ENCODE peak calls at places on chromosomes 16 and 17, in seven cellular contexts. Z is cardiac muscle cell, R is breast epithelium, I is HCT116, Q is left ventricle myocardium inferior, Y is esophagus squamous epithelium, C is tibial nerve. U is an unnamed sample. For H3K4me1, the result is how much of the 10 kb centered on the place peaks cover.

GRCh38 chr17:82120148-82120547 is 22.1 kb upstream of the FASN start:
- DNase-seq in Z (no peak), R (no peak), I (no peak), Q (no peak), Y (no peak), C (no peak), U (peak)

GRCh38 chr17:3843935-3844516 is 2.0 kb downstream of the NCBP3 start:
- DNase-seq in Z (peak), R (no peak), I (peak), Q (no peak), Y (no peak), C (no peak), U (peak)

GRCh38 chr16:4506450-4506849 is 30.3 kb downstream of the HMOX2 start:
- DNase-seq in Z (peak), R (no peak), I (peak), Q (no peak), Y (no peak), C (no peak), U (no peak)

GRCh38 chr16:8600144-8600856 is 10.0 kb upstream of the TMEM114 start:
- DNase-seq in Z (no peak), R (no peak), I (no peak), Q (no peak), Y (no peak), C (no peak), U (no peak)

GRCh38 chr16:66740533-66740932 is 10.9 kb downstream of the DYNC1LI2 start:
- DNase-seq in Z (no peak), R (no peak), I (no peak), Q (no peak), Y (no peak), C (no peak), U (no peak)

GRCh38 chr17:45147102-45147580 is 1.1 kb upstream of the HEXIM1 start:
- DNase-seq in Z (peak), R (peak), I (no peak), Q (no peak), Y (no peak), C (peak), U (peak)

GRCh38 chr17:57045868-57046671 is 39.0 kb upstream of the AKAP1 start:
- DNase-seq in Z (no peak), R (no peak), I (no peak), Q (no peak), Y (no peak), C (no peak), U (no peak)

GRCh38 chr16:70678898-70679652 is 6.8 kb downstream of the MTSS2 start:
- DNase-seq in Z (no peak), R (no peak), I (no peak), Q (peak), Y (no peak), C (no peak), U (no peak)

GRCh38 chr16:10964039-10964890 is 19.9 kb downstream of the CLEC16A start:
- DNase-seq in Z (peak), R (peak), I (peak), Q (peak), Y (no peak), C (peak), U (no peak)

GRCh38 chr16:58211245-58211644 is 13.3 kb upstream of the CSNK2A2 start:
- DNase-seq in Z (no peak), R (no peak), I (no peak), Q (no peak), Y (no peak), C (no peak), U (peak)

GRCh38 chr17:48690655-48691054 is 31.7 kb downstream of the PRAC1 start:
- DNase-seq in Z (no peak), R (no peak), I (no peak), Q (no peak), Y (no peak), C (no peak), U (no peak)

GRCh38 chr16:85262558-85263196 is 150.4 kb upstream of the CIBAR2 start:
- DNase-seq in Z (no peak), R (no peak), I (no peak), Q (no peak), Y (no peak), C (no peak), U (no peak)

GRCh38 chr17:67186782-67187181 is 58.2 kb downstream of the HELZ start:
- DNase-seq in Z (no peak), R (no peak), I (no peak), Q (no peak), Y (no peak), C (no peak), U (no peak)

GRCh38 chr16:57299009-57299718 is 14.7 kb upstream of the PLLP start:
- DNase-seq in Z (no peak), R (peak), I (no peak), Q (no peak), Y (no peak), C (no peak), U (no peak)

GRCh38 chr17:80559688-80560290 is 15.2 kb downstream of the RPTOR start:
- DNase-seq in Z (no peak), R (no peak), I (no peak), Q (no peak), Y (no peak), C (no peak), U (no peak)

GRCh38 chr17:77445030-77445907 is 304.5 kb downstream of the SEC14L1 start:
- DNase-seq in Z (no peak), R (no peak), I (no peak), Q (no peak), Y (no peak), C (peak), U (no peak)

GRCh38 chr17:28983286-28984240 is 22.3 kb downstream of the SEZ6 start:
- DNase-seq in Z (no peak), R (no peak), I (no peak), Q (no peak), Y (no peak), C (no peak), U (no peak)

GRCh38 chr16:75916431-75916830 is 190.1 kb upstream of the CPHXL start:
- DNase-seq in Z (no peak), R (no peak), I (no peak), Q (no peak), Y (no peak), C (no peak), U (no peak)

DNA sequence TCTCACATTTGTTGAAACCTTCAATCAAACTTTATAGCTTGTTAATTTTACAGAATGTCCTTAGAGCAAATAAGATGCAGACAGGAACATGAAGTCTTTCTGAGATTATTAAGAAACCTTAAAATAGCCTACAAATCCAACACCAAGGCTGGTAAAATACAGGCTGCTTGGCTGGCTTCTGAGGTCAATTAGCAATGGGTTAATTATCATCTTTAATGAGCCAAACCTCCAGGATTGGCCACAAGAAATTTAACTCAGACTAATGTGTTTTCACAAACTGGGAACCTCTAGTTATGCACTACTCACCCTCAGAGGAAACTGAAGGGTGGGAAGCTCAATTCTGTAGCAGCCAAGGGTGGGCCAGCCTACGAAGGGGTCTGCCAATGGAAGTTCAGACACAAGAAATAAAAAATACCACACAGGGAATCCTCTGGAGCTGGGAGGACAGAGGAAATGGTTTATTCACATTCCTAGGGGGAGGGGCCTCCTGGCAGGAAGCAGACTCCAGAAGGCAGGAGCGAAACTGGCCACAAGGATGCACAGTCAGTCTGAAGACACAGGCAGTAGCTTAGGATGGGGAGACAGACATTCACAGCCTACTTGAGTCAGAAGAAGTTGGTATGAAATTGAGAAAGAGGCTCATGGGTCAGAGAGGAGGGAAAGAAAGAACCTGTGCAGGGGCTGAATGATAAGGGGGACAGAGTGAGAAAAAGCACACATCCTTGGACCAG is 36.1 kb downstream of the HIC1 start:
- DNase-seq in Z (no peak), R (no peak), I (no peak), Q (peak), Y (no peak), C (peak), U (no peak)
- H3K27ac ChIP-seq in Z (no peak), R (peak), I (no peak), Q (peak), Y (peak), C (peak), U (no peak)

GRCh38 chr17:8851600-8851999 is 15.9 kb downstream of the PIK3R6 start:
- DNase-seq in Z (no peak), R (no peak), I (no peak), Q (no peak), Y (no peak), C (no peak), U (no peak)

GRCh38 chr17:8846768-8847211 is 20.7 kb downstream of the PIK3R6 start:
- DNase-seq in Z (peak), R (no peak), I (peak), Q (no peak), Y (no peak), C (no peak), U (peak)

GRCh38 chr17:8844229-8845218 is 22.9 kb downstream of the PIK3R6 start:
- DNase-seq in Z (no peak), R (no peak), I (no peak), Q (no peak), Y (no peak), C (no peak), U (no peak)

GRCh38 chr17:8847891-8848290 is 19.6 kb downstream of the PIK3R6 start:
- DNase-seq in Z (no peak), R (no peak), I (no peak), Q (no peak), Y (no peak), C (no peak), U (no peak)

GRCh38 chr17:8849311-8850041 is 18.0 kb downstream of the PIK3R6 start:
- DNase-seq in Z (no peak), R (no peak), I (no peak), Q (no peak), Y (no peak), C (no peak), U (no peak)
- H3K4me1 ChIP-seq in Z (under half), R (under half), I (under half), Q (under half), Y (under half), C (under half), U (under half)

GRCh38 chr17:75521290-75521689 is 4.2 kb upstream of the LLGL2 start:
- DNase-seq in Z (no peak), R (no peak), I (no peak), Q (no peak), Y (no peak), C (no peak), U (no peak)

GRCh38 chr17:75517277-75517865 is 1.0 kb downstream of the TSEN54 start:
- DNase-seq in Z (no peak), R (no peak), I (peak), Q (no peak), Y (no peak), C (no peak), U (no peak)

GRCh38 chr17:75518201-75518600 is 1.9 kb downstream of the TSEN54 start:
- DNase-seq in Z (no peak), R (no peak), I (no peak), Q (no peak), Y (no peak), C (no peak), U (no peak)

GRCh38 chr17:75516619-75517276 is 420 bp downstream of the TSEN54 start:
- DNase-seq in Z (peak), R (no peak), I (no peak), Q (no peak), Y (no peak), C (no peak), U (no peak)

GRCh38 chr17:75518983-75519540 is 2.7 kb downstream of the TSEN54 start:
- DNase-seq in Z (no peak), R (no peak), I (no peak), Q (no peak), Y (no peak), C (no peak), U (no peak)
- TF ChIP-seq CTCF in Z (no peak), R (no peak), I (peak), Q (no peak), Y (no peak), C (no peak), U (peak)

DNA sequence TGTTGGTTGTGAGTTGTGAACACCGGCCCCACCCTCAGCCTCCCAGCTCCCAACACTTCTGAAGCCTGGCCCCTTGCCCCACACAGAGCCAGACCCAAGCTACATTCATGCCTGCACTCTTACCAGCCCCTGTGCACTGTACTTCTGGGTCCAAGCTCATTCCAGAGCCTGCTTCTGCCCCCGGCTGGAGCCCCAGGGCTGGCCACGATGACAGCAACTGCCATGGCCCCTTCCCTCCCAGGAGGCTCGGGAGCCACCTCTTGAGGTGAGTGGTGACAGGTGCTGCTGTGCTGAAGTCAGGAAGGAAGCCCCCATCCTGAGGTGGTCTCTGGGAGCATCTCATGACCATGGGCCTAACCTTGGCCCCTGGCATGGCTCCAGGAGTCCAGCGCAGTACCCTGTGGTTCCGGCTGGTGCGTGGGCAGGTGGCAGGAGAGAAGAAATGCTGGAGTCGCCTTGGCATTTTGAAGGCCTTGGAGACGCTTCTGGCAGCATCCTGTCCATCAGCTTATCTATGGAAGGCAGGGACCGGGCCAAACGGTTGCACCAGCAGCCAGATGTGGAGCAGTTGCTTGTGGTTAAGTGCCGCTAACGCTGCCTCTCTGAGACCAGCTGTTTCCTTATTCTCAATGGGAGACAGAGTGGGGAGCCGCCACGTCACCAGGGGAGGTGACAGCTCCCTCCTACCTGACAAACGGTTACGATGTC is 3.9 kb upstream of the CDT1 start:
- DNase-seq in Z (no peak), R (no peak), I (no peak), Q (no peak), Y (no peak), C (no peak), U (no peak)
- H3K27ac ChIP-seq in Z (peak), R (no peak), I (no peak), Q (no peak), Y (no peak), C (no peak), U (no peak)